ENCODE peak calls at places on chromosomes 5 and 9, in seven cellular contexts. B, I, Q, C, N, J and D are unnamed samples.

GRCh38 chr5:110968246-110969005 is 103.1 kb upstream of the TSLP start:
- DNase-seq in B (no peak), I (no peak), Q (peak), C (no peak), N (peak), J (no peak), D (no peak)

GRCh38 chr5:124730381-124730780 is 16.1 kb downstream of the ZNF608 start:
- DNase-seq in B (no peak), I (no peak), Q (no peak), C (no peak), N (no peak), J (no peak), D (no peak)

GRCh38 chr5:142798099-142798768 is 28.1 kb downstream of the ARHGAP26 start:
- DNase-seq in B (no peak), I (no peak), Q (no peak), C (no peak), N (no peak), J (no peak), D (peak)

GRCh38 chr9:14769235-14769580 is 46.7 kb upstream of the CER1 start:
- DNase-seq in B (no peak), I (peak), Q (peak), C (peak), N (peak), J (peak), D (no peak)

GRCh38 chr5:143695244-143695885 is 116.6 kb upstream of the HMHB1 start:
- DNase-seq in B (no peak), I (peak), Q (no peak), C (peak), N (no peak), J (no peak), D (no peak)

GRCh38 chr9:70110194-70111041 is 66.8 kb downstream of the MAMDC2 start:
- DNase-seq in B (no peak), I (no peak), Q (no peak), C (no peak), N (no peak), J (no peak), D (peak)

GRCh38 chr5:169811023-169811422 is 169.3 kb downstream of the INSYN2B start:
- DNase-seq in B (no peak), I (no peak), Q (no peak), C (no peak), N (no peak), J (no peak), D (no peak)

GRCh38 chr5:122297587-122298298 is 14.3 kb upstream of the SNCAIP start:
- DNase-seq in B (no peak), I (no peak), Q (no peak), C (no peak), N (no peak), J (no peak), D (no peak)

GRCh38 chr5:32536246-32536645 is 49.1 kb upstream of the SUB1 start:
- DNase-seq in B (no peak), I (no peak), Q (no peak), C (no peak), N (no peak), J (no peak), D (no peak)

GRCh38 chr9:75120661-75121060 is 32.3 kb downstream of the OSTF1 start:
- DNase-seq in B (no peak), I (no peak), Q (no peak), C (no peak), N (no peak), J (no peak), D (no peak)

GRCh38 chr5:109003928-109004327 is 256.2 kb downstream of the FER start:
- DNase-seq in B (no peak), I (no peak), Q (no peak), C (no peak), N (no peak), J (no peak), D (no peak)

GRCh38 chr9:10130061-10130675 is 482.6 kb downstream of the PTPRD start:
- DNase-seq in B (no peak), I (peak), Q (no peak), C (peak), N (no peak), J (no peak), D (no peak)

GRCh38 chr5:148730955-148731898 is 76.9 kb upstream of the HTR4 start:
- DNase-seq in B (no peak), I (peak), Q (peak), C (peak), N (peak), J (peak), D (peak)

GRCh38 chr5:157977957-157978505 is 119.1 kb upstream of the CLINT1 start:
- DNase-seq in B (no peak), I (no peak), Q (no peak), C (no peak), N (no peak), J (no peak), D (no peak)

GRCh38 chr5:172147857-172148256 is 40.2 kb downstream of the STK10 start:
- DNase-seq in B (no peak), I (no peak), Q (no peak), C (no peak), N (no peak), J (no peak), D (peak)

GRCh38 chr5:88952996-88953643 is 70.1 kb upstream of the MEF2C start:
- DNase-seq in B (no peak), I (no peak), Q (no peak), C (no peak), N (no peak), J (no peak), D (no peak)

GRCh38 chr9:113570106-113570505 is 106.6 kb downstream of the RGS3 start:
- DNase-seq in B (peak), I (no peak), Q (no peak), C (no peak), N (no peak), J (no peak), D (no peak)

GRCh38 chr5:117255211-117256032 is 680.8 kb upstream of the SEMA6A start:
- DNase-seq in B (no peak), I (no peak), Q (no peak), C (no peak), N (no peak), J (no peak), D (no peak)

GRCh38 chr5:120446896-120447295 is 17.2 kb upstream of the PRR16 start:
- DNase-seq in B (no peak), I (peak), Q (no peak), C (no peak), N (no peak), J (no peak), D (no peak)

GRCh38 chr9:99109522-99109921 is 4.6 kb downstream of the TGFBR1 start:
- DNase-seq in B (no peak), I (no peak), Q (no peak), C (peak), N (no peak), J (no peak), D (no peak)

GRCh38 chr9:131809941-131810344 is 70.1 kb upstream of the RAPGEF1 start:
- DNase-seq in B (no peak), I (peak), Q (peak), C (peak), N (peak), J (no peak), D (no peak)

GRCh38 chr9:75979362-75979761 is 88.9 kb downstream of the PCSK5 start:
- DNase-seq in B (no peak), I (no peak), Q (no peak), C (no peak), N (no peak), J (peak), D (peak)

GRCh38 chr5:1793301-1793740 is 6.3 kb downstream of the MRPL36 start:
- DNase-seq in B (no peak), I (no peak), Q (no peak), C (no peak), N (no peak), J (no peak), D (peak)

GRCh38 chr5:150448960-150449490 is 514 bp downstream of the RPS14 start:
- DNase-seq in B (no peak), I (no peak), Q (no peak), C (no peak), N (no peak), J (no peak), D (no peak)

GRCh38 chr5:37840036-37840909 is at the start of gene GDNF:
- DNase-seq in B (peak), I (peak), Q (peak), C (peak), N (no peak), J (peak), D (no peak)

GRCh38 chr9:116647515-116647809 is 39.6 kb upstream of the TRIM32 start:
- DNase-seq in B (peak), I (no peak), Q (no peak), C (no peak), N (no peak), J (no peak), D (no peak)

GRCh38 chr9:72292874-72293607 is 72.0 kb downstream of the ZFAND5 start:
- DNase-seq in B (no peak), I (peak), Q (peak), C (peak), N (no peak), J (no peak), D (no peak)

GRCh38 chr5:74762599-74762998 is 4.3 kb downstream of the GFM2 start:
- DNase-seq in B (no peak), I (peak), Q (peak), C (peak), N (peak), J (no peak), D (peak)

GRCh38 chr9:130331573-130331972 is 66.0 kb downstream of the HMCN2 start:
- DNase-seq in B (no peak), I (peak), Q (peak), C (peak), N (peak), J (no peak), D (no peak)

GRCh38 chr5:67211926-67212325 is 15.3 kb upstream of the CD180 start:
- DNase-seq in B (no peak), I (peak), Q (peak), C (peak), N (peak), J (no peak), D (no peak)

DNA sequence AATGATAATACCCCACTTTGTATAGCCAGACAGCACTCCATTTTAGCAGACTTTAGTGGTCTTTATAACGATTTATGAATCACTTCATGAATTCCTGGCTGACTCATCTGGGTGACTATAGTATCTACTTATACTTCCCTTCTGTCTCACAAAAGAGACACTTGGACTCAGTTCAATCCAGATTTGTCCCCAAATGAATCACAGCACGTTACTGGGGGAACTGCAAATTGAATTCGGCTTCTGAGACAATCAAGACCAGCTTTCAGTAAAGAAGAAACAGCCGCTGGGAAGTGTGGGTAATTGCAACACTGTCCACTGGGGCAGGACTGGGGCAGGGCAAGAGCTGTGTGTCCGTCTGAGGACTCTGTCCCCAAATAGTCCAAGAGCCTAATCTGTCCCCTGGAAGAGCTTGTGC is 337.3 kb upstream of the RFX3 start:
- DNase-seq in B (no peak), I (peak), Q (peak), C (peak), N (peak), J (no peak), D (no peak)
- TF ChIP-seq CTCF in B (no peak), I (peak), Q (no peak), C (no peak), N (no peak), J (no peak), D (no peak)

DNA sequence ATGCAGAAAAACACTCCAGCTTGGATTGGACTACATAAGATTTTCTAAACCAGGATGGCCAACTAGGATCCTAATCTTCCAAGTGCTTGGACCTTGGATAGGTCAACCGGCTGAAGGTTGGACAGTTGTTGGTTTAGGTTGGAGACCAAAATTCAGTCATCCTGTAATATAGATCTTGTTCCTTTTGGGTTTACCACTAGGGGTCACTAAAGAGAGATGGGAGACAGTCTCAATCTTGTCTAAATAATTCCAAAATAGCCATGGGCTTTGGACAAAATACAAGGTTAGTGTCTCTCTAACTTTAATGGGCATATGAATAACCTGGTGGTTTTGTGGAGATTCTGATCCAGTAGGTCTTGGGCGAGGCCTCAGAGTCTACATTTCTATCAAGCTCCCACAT is 148.7 kb upstream of the ERCC6L2 start:
- DNase-seq in B (no peak), I (peak), Q (peak), C (peak), N (peak), J (no peak), D (no peak)
- TF ChIP-seq CTCF in B (peak), I (peak), Q (peak), C (peak), N (peak), J (peak), D (peak)

GRCh38 chr5:173920024-173920753 is 32.0 kb downstream of the CPEB4 start:
- DNase-seq in B (no peak), I (no peak), Q (no peak), C (peak), N (no peak), J (no peak), D (no peak)
- TF ChIP-seq CTCF in B (peak), I (no peak), Q (no peak), C (no peak), N (no peak), J (no peak), D (no peak)

DNA sequence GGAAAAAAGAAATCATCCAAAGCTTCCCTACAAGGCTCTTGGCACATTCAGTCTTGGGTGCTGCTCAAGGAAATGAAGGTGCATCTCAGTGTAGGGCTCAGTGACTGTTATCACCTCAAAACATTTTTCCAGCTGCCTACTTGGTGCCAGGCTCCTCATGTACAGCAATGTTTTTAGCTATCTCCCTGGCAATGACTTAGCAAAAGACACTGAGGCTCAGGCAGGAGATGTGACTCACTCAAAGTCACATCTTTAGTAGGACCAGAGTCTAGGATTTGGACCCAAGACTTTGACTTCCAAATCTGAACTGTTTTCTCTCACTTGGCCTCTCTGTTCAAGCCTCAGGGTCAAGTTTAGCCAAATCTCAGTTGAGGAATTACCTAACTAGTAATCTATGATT is 264.3 kb downstream of the CRB2 start:
- DNase-seq in B (no peak), I (no peak), Q (no peak), C (no peak), N (no peak), J (no peak), D (no peak)
- TF ChIP-seq CTCF in B (no peak), I (no peak), Q (no peak), C (no peak), N (no peak), J (no peak), D (no peak)

GRCh38 chr9:110115341-110115820 is 92.6 kb downstream of the C9orf152 start:
- DNase-seq in B (no peak), I (no peak), Q (peak), C (peak), N (no peak), J (no peak), D (no peak)
- TF ChIP-seq CTCF in B (no peak), I (no peak), Q (no peak), C (no peak), N (no peak), J (no peak), D (no peak)

DNA sequence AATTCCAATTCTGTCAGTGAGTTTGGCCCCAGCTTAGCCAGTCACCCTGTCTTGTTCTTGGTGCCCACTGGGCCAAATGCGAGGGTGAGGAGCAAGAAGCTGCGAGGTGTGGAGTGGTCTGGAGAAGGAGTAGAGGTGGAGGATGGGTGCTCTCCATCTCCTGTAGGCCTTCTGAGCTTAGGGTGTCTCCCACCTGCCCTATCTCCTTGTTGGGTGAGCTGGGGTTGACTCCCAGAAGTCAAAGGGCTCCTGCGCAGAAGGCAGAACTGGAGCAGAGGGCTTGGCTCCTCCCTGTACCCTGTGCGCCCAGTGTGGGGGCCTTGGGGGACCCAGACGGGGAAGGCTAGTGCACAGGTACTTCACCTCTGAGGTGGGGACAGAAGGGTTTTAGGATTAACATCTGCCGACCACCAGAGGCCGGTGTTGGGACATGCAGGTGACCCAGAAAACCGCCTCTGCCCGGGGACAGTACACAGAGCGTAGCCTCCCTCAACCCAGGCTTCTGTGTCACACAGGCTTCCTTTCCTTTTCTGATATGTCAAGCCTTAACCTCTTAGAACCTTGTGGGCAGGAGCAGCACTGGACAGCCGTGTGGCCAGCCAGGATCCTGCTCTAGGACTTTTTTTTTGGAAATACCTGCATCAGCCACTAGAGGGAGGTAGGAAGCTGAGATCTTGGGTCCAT is 16.9 kb downstream of the IL5 start:
- DNase-seq in B (no peak), I (peak), Q (peak), C (peak), N (peak), J (peak), D (peak)
- TF ChIP-seq CTCF in B (peak), I (peak), Q (peak), C (peak), N (peak), J (peak), D (peak)

DNA sequence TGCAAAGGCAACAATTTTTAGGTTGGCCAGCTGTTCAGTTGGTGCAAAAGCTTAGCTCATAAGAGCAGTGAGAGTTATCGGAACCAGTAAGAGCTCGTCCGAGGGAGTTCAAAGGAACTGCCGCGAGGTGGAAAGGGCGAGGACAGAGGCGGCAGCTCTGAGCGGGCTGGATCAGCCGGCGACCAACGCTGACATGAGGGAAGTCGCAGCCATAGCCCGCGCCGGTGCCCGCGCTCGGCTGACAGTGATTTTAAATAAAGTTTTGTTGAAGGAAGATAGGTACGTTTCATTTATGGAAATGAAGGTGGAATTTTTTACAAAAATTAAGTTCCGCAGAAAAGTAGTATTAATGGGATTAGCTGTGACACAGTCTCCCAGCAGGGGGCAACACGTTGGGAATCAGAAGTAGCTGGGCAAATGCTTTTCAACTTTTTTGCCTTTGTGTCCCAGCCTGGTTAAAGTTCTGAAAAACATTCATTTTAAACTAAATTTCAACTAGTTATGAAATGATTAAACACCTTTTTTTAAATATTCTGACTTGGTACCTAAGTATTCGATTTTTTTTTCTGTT is 43.2 kb downstream of the FBXO4 start:
- DNase-seq in B (no peak), I (no peak), Q (no peak), C (no peak), N (no peak), J (no peak), D (no peak)
- TF ChIP-seq CTCF in B (no peak), I (peak), Q (peak), C (no peak), N (peak), J (peak), D (no peak)